ENCODE peak calls at places on chromosome 1, in four cellular contexts. N is T-helper 2 cell, X is skeletal muscle cell, V is H54. Y is an unnamed sample.

GRCh38 chr1:19326748-19327065 is 14.6 kb downstream of the SLC66A1 start:
- DNase-seq in V (no peak), X (no peak), N (no peak), Y (no peak)

GRCh38 chr1:151516031-151516511 is 4.9 kb downstream of the CGN start:
- DNase-seq in N (no peak), V (no peak), X (no peak), Y (no peak)

GRCh38 chr1:82778612-82779011 is 977.9 kb downstream of the ADGRL2 start:
- DNase-seq in X (no peak), V (peak), N (no peak), Y (no peak)

GRCh38 chr1:88935522-88936222 is 44.3 kb upstream of the GTF2B start:
- DNase-seq in N (no peak), V (peak), X (no peak), Y (no peak)

GRCh38 chr1:175701590-175701989 is 41.8 kb downstream of the TNR start:
- DNase-seq in V (no peak), X (no peak), N (no peak), Y (no peak)

GRCh38 chr1:33178836-33179439 is 2.9 kb downstream of the TRIM62 start:
- DNase-seq in N (no peak), V (no peak), X (no peak), Y (no peak)

GRCh38 chr1:204885288-204885711 is 14.6 kb downstream of the NFASC start:
- DNase-seq in V (no peak), N (no peak), X (no peak), Y (no peak)

GRCh38 chr1:17290553-17290952 is 17.4 kb upstream of the PADI4 start:
- DNase-seq in V (no peak), N (no peak), X (no peak), Y (no peak)

GRCh38 chr1:161771973-161772372 is 5.9 kb downstream of the ATF6 start:
- DNase-seq in X (no peak), V (no peak), N (no peak), Y (no peak)

GRCh38 chr1:1355376-1355775 is 3.0 kb downstream of the MXRA8 start:
- DNase-seq in V (no peak), X (no peak), N (no peak), Y (no peak)

GRCh38 chr1:83086346-83086745 is 912.6 kb downstream of the TTLL7 start:
- DNase-seq in V (no peak), N (no peak), X (no peak), Y (no peak)

GRCh38 chr1:17819129-17819802 is 64.1 kb downstream of the ACTL8 start:
- DNase-seq in V (no peak), N (no peak), X (no peak), Y (no peak)

GRCh38 chr1:224192082-224192786 is 9.2 kb downstream of the DEGS1 start:
- DNase-seq in V (no peak), N (no peak), X (no peak), Y (no peak)

GRCh38 chr1:40610156-40610555 is 55.3 kb downstream of the RIMS3 start:
- DNase-seq in V (no peak), X (no peak), N (no peak), Y (no peak)

Y was measured in HS-5.